ENCODE peak calls at places on chromosomes 13 and 19, in eight cellular contexts. J is endothelial cell, O is heart right ventricle, H is NT2/D1, M is T1000, Q is amniotic stem cell, V is HuH-7, F is NCI-H526. I is an unnamed sample.

GRCh38 chr13:59178344-59178743 is 985.4 kb downstream of the DIAPH3 start:
- DNase-seq in M (no peak), V (no peak), F (no peak), H (no peak), Q (no peak), O (no peak), J (no peak), I (no peak)

GRCh38 chr13:75832812-75833211 is 196.7 kb downstream of the LMO7 start:
- DNase-seq in Q (no peak), M (no peak), F (no peak), V (no peak), O (no peak), H (no peak), J (no peak), I (no peak)

GRCh38 chr13:50892162-50892944 is 17.2 kb upstream of the RNASEH2B start:
- DNase-seq in M (no peak), Q (no peak), F (no peak), O (no peak), V (no peak), H (no peak), J (no peak), I (no peak)

GRCh38 chr13:59750860-59751259 is 412.9 kb downstream of the DIAPH3 start:
- DNase-seq in V (no peak), Q (peak; percentile 18), F (peak; percentile 57), M (no peak), O (no peak), H (peak; percentile 60), J (peak; percentile 21), I (peak; percentile 88)

GRCh38 chr13:98585398-98585754 is 8.5 kb upstream of the STK24 start:
- DNase-seq in V (no peak), H (no peak), J (no peak), Q (no peak), F (no peak), O (no peak), M (no peak), I (no peak)

GRCh38 chr19:46043519-46043918 is 2.7 kb upstream of the IGFL4 start:
- DNase-seq in F (no peak), J (no peak), O (no peak), H (no peak), Q (no peak), V (no peak), M (no peak), I (no peak)

GRCh38 chr19:39515551-39516191 is 732 bp downstream of the SELENOV start:
- DNase-seq in V (no peak), M (no peak), H (no peak), F (peak; percentile 87), O (no peak), J (peak; percentile 28), Q (no peak), I (no peak)

GRCh38 chr13:73303858-73304257 is 245.1 kb downstream of the KLF5 start:
- DNase-seq in O (no peak), Q (peak; percentile 3), J (no peak), F (no peak), H (no peak), M (no peak), V (no peak), I (no peak)

GRCh38 chr19:5943623-5944022 is 29.6 kb downstream of the CAPS start:
- DNase-seq in F (no peak), V (no peak), Q (no peak), H (no peak), J (no peak), O (no peak), M (no peak), I (no peak)

GRCh38 chr19:46015080-46015960 is 7.5 kb downstream of the PGLYRP1 start:
- DNase-seq in M (no peak), F (peak; percentile 91), O (peak; percentile 54), J (peak; percentile 50), V (no peak), Q (no peak), H (peak; percentile 50), I (no peak)

GRCh38 chr13:46165485-46166220 is 16.3 kb downstream of the LCP1 start:
- DNase-seq in F (no peak), Q (no peak), H (no peak), O (no peak), M (no peak), J (no peak), V (no peak), I (no peak)

GRCh38 chr13:61136101-61136500 is 279.5 kb downstream of the PCDH20 start:
- DNase-seq in H (no peak), Q (no peak), F (no peak), V (peak; percentile 1), O (no peak), M (no peak), J (no peak), I (no peak)

GRCh38 chr13:100508391-100508790 is 80.2 kb downstream of the GGACT start:
- DNase-seq in O (no peak), H (no peak), M (no peak), F (no peak), J (no peak), V (no peak), Q (no peak), I (no peak)

GRCh38 chr19:35114656-35115537 is 726 bp upstream of the FXYD3 start:
- DNase-seq in H (peak; percentile 73), J (peak; percentile 80), V (peak; percentile 85), M (no peak), O (peak; percentile 79), F (peak; percentile 89), Q (no peak), I (peak; percentile 63)

GRCh38 chr13:77502104-77502720 is 33.3 kb upstream of the SCEL start:
- DNase-seq in Q (no peak), O (no peak), J (no peak), H (no peak), V (no peak), F (no peak), M (no peak), I (no peak)

GRCh38 chr19:18704054-18704453 is 20.6 kb downstream of the CRTC1 start:
- DNase-seq in J (no peak), H (no peak), V (no peak), M (no peak), O (no peak), Q (no peak), F (no peak), I (no peak)

GRCh38 chr19:15702590-15702930 is 25.3 kb upstream of the OR10H2 start:
- DNase-seq in J (no peak), H (no peak), V (peak; percentile 55), O (peak; percentile 76), F (peak; percentile 39), Q (no peak), M (no peak), I (no peak)

GRCh38 chr13:113741101-113741731 is 17.8 kb upstream of the TMEM255B start:
- DNase-seq in V (no peak), F (peak; percentile 79), M (no peak), H (no peak), J (no peak), O (no peak), Q (no peak), I (no peak)

GRCh38 chr19:38360351-38360750 is 14.0 kb upstream of the PSMD8 start:
- DNase-seq in F (no peak), V (no peak), H (no peak), O (no peak), Q (no peak), M (no peak), J (no peak), I (no peak)

I was measured in iPS DF 19.7.